ENCODE peak calls at places on chromosomes 1 and 21, in eight cellular contexts. One of them, this sample, is unnamed.

GRCh38 chr21:37445228-37445627 is 78.7 kb downstream of the DYRK1A start:
- DNase-seq in cardiac muscle cell: peak; percentile 77
- DNase-seq in ovary: no peak
- DNase-seq in HCT116: no peak
- DNase-seq in right lobe of liver: no peak
- DNase-seq in lung: no peak
- DNase-seq in A549: no peak
- DNase-seq in PC-3: no peak
- DNase-seq in this sample: no peak

GRCh38 chr1:245512181-245512888 is 357.6 kb downstream of the KIF26B start:
- DNase-seq in cardiac muscle cell: no peak
- DNase-seq in ovary: no peak
- DNase-seq in HCT116: no peak
- DNase-seq in right lobe of liver: no peak
- DNase-seq in lung: no peak
- DNase-seq in A549: no peak
- DNase-seq in PC-3: no peak
- DNase-seq in this sample: no peak

GRCh38 chr1:169031566-169032224 is 74.8 kb upstream of the ATP1B1 start:
- DNase-seq in cardiac muscle cell: no peak
- DNase-seq in ovary: no peak
- DNase-seq in HCT116: no peak
- DNase-seq in right lobe of liver: no peak
- DNase-seq in lung: no peak
- DNase-seq in A549: no peak
- DNase-seq in PC-3: no peak
- DNase-seq in this sample: no peak

GRCh38 chr1:59997479-59997878 is 70.9 kb upstream of the CYP2J2 start:
- DNase-seq in cardiac muscle cell: no peak
- DNase-seq in ovary: no peak
- DNase-seq in HCT116: no peak
- DNase-seq in right lobe of liver: no peak
- DNase-seq in lung: no peak
- DNase-seq in A549: no peak
- DNase-seq in PC-3: no peak
- DNase-seq in this sample: no peak

GRCh38 chr1:4422496-4423289 is 231.7 kb upstream of the AJAP1 start:
- DNase-seq in cardiac muscle cell: no peak
- DNase-seq in ovary: no peak
- DNase-seq in HCT116: no peak
- DNase-seq in right lobe of liver: no peak
- DNase-seq in lung: no peak
- DNase-seq in A549: no peak
- DNase-seq in PC-3: no peak
- DNase-seq in this sample: no peak

GRCh38 chr1:36782785-36783184 is 251.5 kb downstream of the GRIK3 start:
- DNase-seq in cardiac muscle cell: no peak
- DNase-seq in ovary: no peak
- DNase-seq in HCT116: no peak
- DNase-seq in right lobe of liver: peak; percentile 27
- DNase-seq in lung: no peak
- DNase-seq in A549: no peak
- DNase-seq in PC-3: no peak
- DNase-seq in this sample: peak; percentile 29

GRCh38 chr1:234102591-234102990 is 198.1 kb downstream of the SLC35F3 start:
- DNase-seq in cardiac muscle cell: no peak
- DNase-seq in ovary: no peak
- DNase-seq in HCT116: no peak
- DNase-seq in right lobe of liver: no peak
- DNase-seq in lung: no peak
- DNase-seq in A549: no peak
- DNase-seq in PC-3: no peak
- DNase-seq in this sample: no peak

GRCh38 chr1:72567511-72567910 is 285.2 kb upstream of the NEGR1 start:
- DNase-seq in cardiac muscle cell: peak; percentile 45
- DNase-seq in ovary: no peak
- DNase-seq in HCT116: no peak
- DNase-seq in right lobe of liver: no peak
- DNase-seq in lung: no peak
- DNase-seq in A549: no peak
- DNase-seq in PC-3: no peak
- DNase-seq in this sample: no peak

GRCh38 chr1:85404393-85404792 is 60.6 kb downstream of the DDAH1 start:
- DNase-seq in cardiac muscle cell: no peak
- DNase-seq in ovary: no peak
- DNase-seq in HCT116: no peak
- DNase-seq in right lobe of liver: no peak
- DNase-seq in lung: no peak
- DNase-seq in A549: no peak
- DNase-seq in PC-3: no peak
- DNase-seq in this sample: no peak

DNA sequence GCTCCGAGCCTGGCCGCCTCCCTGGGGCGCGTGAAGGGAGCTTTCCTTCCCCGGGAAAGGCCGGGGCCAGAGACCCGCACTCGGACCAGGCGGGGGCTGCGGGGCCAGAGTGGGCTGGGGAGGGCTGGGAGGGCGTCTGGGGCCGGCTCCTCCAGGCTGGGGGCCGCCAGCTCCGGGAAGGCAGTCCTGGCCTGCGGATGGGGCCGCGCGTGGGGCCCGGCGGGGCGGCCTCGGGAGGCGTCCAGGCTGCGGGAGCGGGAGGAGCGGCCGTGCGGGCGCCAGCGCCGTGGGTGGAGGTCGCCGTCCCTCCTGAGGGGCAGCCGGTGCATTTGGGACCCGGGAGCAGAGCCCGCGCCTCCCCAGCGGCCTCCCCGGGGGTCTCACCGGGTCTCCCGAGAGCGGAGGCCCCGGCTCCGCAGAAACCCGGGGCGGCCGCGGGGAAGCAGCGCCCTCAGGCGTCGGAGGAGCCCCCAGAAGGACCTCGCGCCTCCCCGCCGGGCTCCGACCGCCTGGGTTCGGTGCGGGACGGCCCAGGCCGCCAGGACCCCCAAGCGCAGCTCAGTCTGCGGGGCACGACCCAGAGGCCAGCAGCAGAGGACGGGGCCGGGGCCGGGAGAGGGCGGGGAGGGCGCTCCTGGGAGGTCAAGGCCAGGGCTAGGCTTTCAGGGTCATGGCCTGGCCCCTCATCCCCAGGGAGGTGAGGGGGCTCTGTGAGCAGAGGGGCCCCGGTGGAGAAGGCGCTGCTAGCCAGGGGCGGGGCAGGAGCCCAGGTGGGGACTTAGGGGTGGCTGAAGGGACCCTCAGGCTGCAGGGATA is 7.3 kb upstream of the SLX9 start:
- DNase-seq in cardiac muscle cell: peak; percentile 47
- DNase-seq in ovary: no peak
- DNase-seq in HCT116: no peak
- DNase-seq in right lobe of liver: peak; percentile 78
- DNase-seq in lung: no peak
- DNase-seq in A549: no peak
- DNase-seq in PC-3: peak; percentile 56
- DNase-seq in this sample: peak; percentile 71
- TF ChIP-seq CTCF in cardiac muscle cell: peak; percentile 60
- TF ChIP-seq CTCF in ovary: no peak
- TF ChIP-seq CTCF in HCT116: no peak
- TF ChIP-seq CTCF in right lobe of liver: peak; percentile 64
- TF ChIP-seq CTCF in lung: peak; percentile 52
- TF ChIP-seq CTCF in A549: peak; percentile 58
- TF ChIP-seq CTCF in PC-3: peak; percentile 57
- TF ChIP-seq CTCF in this sample: peak; percentile 27

GRCh38 chr1:200131551-200132125 is 104.1 kb downstream of the NR5A2 start:
- DNase-seq in cardiac muscle cell: no peak
- DNase-seq in ovary: no peak
- DNase-seq in HCT116: peak; percentile 31
- DNase-seq in right lobe of liver: no peak
- DNase-seq in lung: no peak
- DNase-seq in A549: peak; percentile 42
- DNase-seq in PC-3: peak; percentile 43
- DNase-seq in this sample: no peak
- TF ChIP-seq CTCF in cardiac muscle cell: no peak
- TF ChIP-seq CTCF in ovary: no peak
- TF ChIP-seq CTCF in HCT116: peak; percentile 22
- TF ChIP-seq CTCF in right lobe of liver: no peak
- TF ChIP-seq CTCF in lung: no peak
- TF ChIP-seq CTCF in A549: peak; percentile 52
- TF ChIP-seq CTCF in PC-3: peak; percentile 38
- TF ChIP-seq CTCF in this sample: no peak

GRCh38 chr1:38990746-38991637 is at the start of gene AKIRIN1:
- DNase-seq in cardiac muscle cell: peak; percentile 98
- DNase-seq in ovary: peak; percentile 98
- DNase-seq in HCT116: peak; percentile 86
- DNase-seq in right lobe of liver: peak; percentile 99
- DNase-seq in lung: peak; percentile 98
- DNase-seq in A549: peak; percentile 87
- DNase-seq in PC-3: peak; percentile 97
- DNase-seq in this sample: peak; percentile 99
- TF ChIP-seq CTCF in cardiac muscle cell: no peak
- TF ChIP-seq CTCF in ovary: peak; percentile 36
- TF ChIP-seq CTCF in HCT116: no peak
- TF ChIP-seq CTCF in right lobe of liver: peak; percentile 9
- TF ChIP-seq CTCF in lung: peak; percentile 16
- TF ChIP-seq CTCF in A549: no peak
- TF ChIP-seq CTCF in PC-3: no peak
- TF ChIP-seq CTCF in this sample: peak; percentile 20

DNA sequence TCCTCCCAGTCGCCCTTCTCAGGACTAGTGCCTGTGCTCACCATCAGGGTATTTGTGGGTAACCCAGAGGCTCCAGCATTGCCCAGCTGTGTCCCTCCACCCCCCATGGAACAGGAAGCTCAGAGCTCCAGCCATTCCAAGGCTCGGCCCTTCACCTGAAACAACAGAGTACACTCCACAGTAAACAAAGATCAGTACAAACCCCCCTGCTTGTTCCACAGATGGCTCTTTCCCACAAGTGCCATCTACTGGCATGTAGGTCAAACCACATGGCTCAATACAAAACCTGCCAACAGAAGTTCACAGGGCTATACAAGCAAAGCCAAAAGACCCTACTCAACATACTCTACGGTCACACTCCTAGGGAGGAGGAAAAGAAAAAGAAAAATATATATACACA is 258.7 kb downstream of the AGBL4 start:
- DNase-seq in cardiac muscle cell: no peak
- DNase-seq in ovary: no peak
- DNase-seq in HCT116: no peak
- DNase-seq in right lobe of liver: no peak
- DNase-seq in lung: no peak
- DNase-seq in A549: no peak
- DNase-seq in PC-3: peak; percentile 56
- DNase-seq in this sample: no peak
- TF ChIP-seq CTCF in cardiac muscle cell: no peak
- TF ChIP-seq CTCF in ovary: no peak
- TF ChIP-seq CTCF in HCT116: no peak
- TF ChIP-seq CTCF in right lobe of liver: no peak
- TF ChIP-seq CTCF in lung: no peak
- TF ChIP-seq CTCF in A549: no peak
- TF ChIP-seq CTCF in PC-3: peak; percentile 66
- TF ChIP-seq CTCF in this sample: no peak

GRCh38 chr1:15150376-15150775 is 3.2 kb upstream of the TMEM51 start:
- DNase-seq in cardiac muscle cell: no peak
- DNase-seq in ovary: no peak
- DNase-seq in HCT116: no peak
- DNase-seq in right lobe of liver: no peak
- DNase-seq in lung: no peak
- DNase-seq in A549: no peak
- DNase-seq in PC-3: no peak
- DNase-seq in this sample: no peak
- TF ChIP-seq CTCF in cardiac muscle cell: no peak
- TF ChIP-seq CTCF in ovary: no peak
- TF ChIP-seq CTCF in HCT116: no peak
- TF ChIP-seq CTCF in right lobe of liver: no peak
- TF ChIP-seq CTCF in lung: no peak
- TF ChIP-seq CTCF in A549: no peak
- TF ChIP-seq CTCF in PC-3: no peak
- TF ChIP-seq CTCF in this sample: no peak

This sample was measured in mucosa of descending colon.